ENCODE peak calls at places on chromosome 19, in seven cellular contexts. One of them, this sample, is unnamed.

GRCh38 chr19:42111811-42112210 is 20.4 kb downstream of the POU2F2 start:
- DNase-seq in skeletal muscle cell: no peak
- DNase-seq in NCI-H1105: no peak
- DNase-seq in Ammon's horn: no peak
- DNase-seq in stimulated activated CD4-positive, alpha-beta T cell treated with anti-CD3 and anti-CD28 coated beads, Interleukin-12 subunit alpha, Interleukin-12 subunit beta, amount 100 ng/mL, for 4 hours: no peak
- DNase-seq in fibroblast of lung: peak; percentile 76
- DNase-seq in MV-4-11: no peak
- DNase-seq in this sample: no peak

GRCh38 chr19:48568345-48568886 is 16.4 kb downstream of the SULT2B1 start:
- DNase-seq in skeletal muscle cell: peak; percentile 66
- DNase-seq in NCI-H1105: no peak
- DNase-seq in Ammon's horn: peak; percentile 58
- DNase-seq in stimulated activated CD4-positive, alpha-beta T cell treated with anti-CD3 and anti-CD28 coated beads, Interleukin-12 subunit alpha, Interleukin-12 subunit beta, amount 100 ng/mL, for 4 hours: no peak
- DNase-seq in fibroblast of lung: peak; percentile 91
- DNase-seq in MV-4-11: peak; percentile 66
- DNase-seq in this sample: no peak

GRCh38 chr19:18745931-18746330 is 45.2 kb downstream of the COMP start:
- DNase-seq in skeletal muscle cell: no peak
- DNase-seq in NCI-H1105: no peak
- DNase-seq in Ammon's horn: no peak
- DNase-seq in stimulated activated CD4-positive, alpha-beta T cell treated with anti-CD3 and anti-CD28 coated beads, Interleukin-12 subunit alpha, Interleukin-12 subunit beta, amount 100 ng/mL, for 4 hours: no peak
- DNase-seq in fibroblast of lung: no peak
- DNase-seq in MV-4-11: no peak
- DNase-seq in this sample: no peak

GRCh38 chr19:38868551-38868950 is 9.5 kb downstream of the RINL start:
- DNase-seq in skeletal muscle cell: no peak
- DNase-seq in NCI-H1105: no peak
- DNase-seq in Ammon's horn: no peak
- DNase-seq in stimulated activated CD4-positive, alpha-beta T cell treated with anti-CD3 and anti-CD28 coated beads, Interleukin-12 subunit alpha, Interleukin-12 subunit beta, amount 100 ng/mL, for 4 hours: no peak
- DNase-seq in fibroblast of lung: no peak
- DNase-seq in MV-4-11: no peak
- DNase-seq in this sample: no peak

GRCh38 chr19:10471909-10472308 is 31.2 kb downstream of the KEAP1 start:
- DNase-seq in skeletal muscle cell: no peak
- DNase-seq in NCI-H1105: no peak
- DNase-seq in Ammon's horn: no peak
- DNase-seq in stimulated activated CD4-positive, alpha-beta T cell treated with anti-CD3 and anti-CD28 coated beads, Interleukin-12 subunit alpha, Interleukin-12 subunit beta, amount 100 ng/mL, for 4 hours: no peak
- DNase-seq in fibroblast of lung: peak; percentile 38
- DNase-seq in MV-4-11: peak; percentile 73
- DNase-seq in this sample: no peak

GRCh38 chr19:18157465-18158063 is 4.6 kb downstream of the PIK3R2 start:
- DNase-seq in skeletal muscle cell: no peak
- DNase-seq in NCI-H1105: peak; percentile 96
- DNase-seq in Ammon's horn: peak; percentile 90
- DNase-seq in stimulated activated CD4-positive, alpha-beta T cell treated with anti-CD3 and anti-CD28 coated beads, Interleukin-12 subunit alpha, Interleukin-12 subunit beta, amount 100 ng/mL, for 4 hours: no peak
- DNase-seq in fibroblast of lung: no peak
- DNase-seq in MV-4-11: no peak
- DNase-seq in this sample: no peak

GRCh38 chr19:9622531-9622930 is 1.5 kb upstream of the ZNF561 start:
- DNase-seq in skeletal muscle cell: no peak
- DNase-seq in NCI-H1105: no peak
- DNase-seq in Ammon's horn: no peak
- DNase-seq in stimulated activated CD4-positive, alpha-beta T cell treated with anti-CD3 and anti-CD28 coated beads, Interleukin-12 subunit alpha, Interleukin-12 subunit beta, amount 100 ng/mL, for 4 hours: no peak
- DNase-seq in fibroblast of lung: peak; percentile 23
- DNase-seq in MV-4-11: peak; percentile 23
- DNase-seq in this sample: no peak

GRCh38 chr19:12778020-12778904 is 2.9 kb upstream of the HOOK2 start:
- DNase-seq in skeletal muscle cell: no peak
- DNase-seq in NCI-H1105: peak; percentile 85
- DNase-seq in Ammon's horn: no peak
- DNase-seq in stimulated activated CD4-positive, alpha-beta T cell treated with anti-CD3 and anti-CD28 coated beads, Interleukin-12 subunit alpha, Interleukin-12 subunit beta, amount 100 ng/mL, for 4 hours: peak; percentile 47
- DNase-seq in fibroblast of lung: peak; percentile 83
- DNase-seq in MV-4-11: peak; percentile 64
- DNase-seq in this sample: peak; percentile 76

GRCh38 chr19:40466219-40467006 is at the start of gene SPTBN4:
- DNase-seq in skeletal muscle cell: no peak
- DNase-seq in NCI-H1105: no peak
- DNase-seq in Ammon's horn: peak; percentile 58
- DNase-seq in stimulated activated CD4-positive, alpha-beta T cell treated with anti-CD3 and anti-CD28 coated beads, Interleukin-12 subunit alpha, Interleukin-12 subunit beta, amount 100 ng/mL, for 4 hours: peak; percentile 56
- DNase-seq in fibroblast of lung: no peak
- DNase-seq in MV-4-11: no peak
- DNase-seq in this sample: peak; percentile 71